ENCODE peak calls at places on chromosomes 4 and X, in four cellular contexts. W is astrocyte, X is SK-N-SH, J is fibroblast of lung. T is an unnamed sample. For H3K79me2, the result is how much of the 10 kb centered on the place peaks cover.

GRCh38 chrX:23383411-23383810 is 48.8 kb downstream of the PTCHD1 start:
- DNase-seq in W (peak), X (no peak), J (peak), T (no peak)

GRCh38 chrX:153649178-153649914 is 2.3 kb downstream of the DUSP9 start:
- DNase-seq in W (no peak), X (peak), J (no peak), T (peak)

GRCh38 chr4:97507587-97508245 is 635.6 kb downstream of the STPG2 start:
- DNase-seq in W (peak), X (no peak), J (peak), T (no peak)

GRCh38 chrX:112247714-112248113 is 165.1 kb upstream of the TRPC5 start:
- DNase-seq in W (no peak), X (no peak), J (no peak), T (no peak)

GRCh38 chr4:21469438-21470032 is 479.0 kb downstream of the KCNIP4 start:
- DNase-seq in W (peak), X (peak), J (peak), T (no peak)

GRCh38 chrX:48854898-48855297 is 19.5 kb upstream of the PCSK1N start:
- DNase-seq in W (no peak), X (no peak), J (peak), T (peak)

GRCh38 chrX:69618803-69619202 is 2.9 kb downstream of the EDA start:
- DNase-seq in W (no peak), X (peak), J (no peak), T (no peak)

GRCh38 chrX:100411802-100412333 is 1.8 kb upstream of the PCDH19 start:
- DNase-seq in W (no peak), X (no peak), J (no peak), T (no peak)

GRCh38 chr4:6855692-6856297 is 53.8 kb upstream of the TBC1D14 start:
- DNase-seq in W (peak), X (no peak), J (peak), T (no peak)

GRCh38 chr4:2689825-2690700 is 66.1 kb downstream of the TNIP2 start:
- DNase-seq in W (no peak), X (no peak), J (peak), T (no peak)

GRCh38 chr4:99052902-99053301 is 35.7 kb downstream of the ADH5 start:
- DNase-seq in W (no peak), X (no peak), J (no peak), T (no peak)

GRCh38 chrX:148067285-148067684 is 86.1 kb downstream of the FMR1NB start:
- DNase-seq in W (no peak), X (no peak), J (no peak), T (no peak)

GRCh38 chr4:40301592-40301991 is 33.5 kb upstream of the CHRNA9 start:
- DNase-seq in W (no peak), X (no peak), J (no peak), T (peak)

GRCh38 chr4:176760468-176760867 is 32.3 kb downstream of the VEGFC start:
- DNase-seq in W (no peak), X (no peak), J (no peak), T (no peak)

GRCh38 chrX:156002517-156002916 is 5.0 kb downstream of the IL9R start:
- DNase-seq in W (no peak), X (no peak), J (no peak), T (no peak)

GRCh38 chr4:105651879-105652640 is 56.4 kb downstream of the INTS12 start:
- DNase-seq in W (no peak), X (no peak), J (no peak), T (no peak)

GRCh38 chrX:96140796-96141195 is 543.8 kb upstream of the DIAPH2 start:
- DNase-seq in W (no peak), X (no peak), J (no peak), T (no peak)

GRCh38 chrX:106874075-106874474 is 29.1 kb downstream of the RIPPLY1 start:
- DNase-seq in W (peak), X (peak), J (peak), T (no peak)
- TF ChIP-seq CTCF in W (peak), X (peak), J (peak), T (peak)

DNA sequence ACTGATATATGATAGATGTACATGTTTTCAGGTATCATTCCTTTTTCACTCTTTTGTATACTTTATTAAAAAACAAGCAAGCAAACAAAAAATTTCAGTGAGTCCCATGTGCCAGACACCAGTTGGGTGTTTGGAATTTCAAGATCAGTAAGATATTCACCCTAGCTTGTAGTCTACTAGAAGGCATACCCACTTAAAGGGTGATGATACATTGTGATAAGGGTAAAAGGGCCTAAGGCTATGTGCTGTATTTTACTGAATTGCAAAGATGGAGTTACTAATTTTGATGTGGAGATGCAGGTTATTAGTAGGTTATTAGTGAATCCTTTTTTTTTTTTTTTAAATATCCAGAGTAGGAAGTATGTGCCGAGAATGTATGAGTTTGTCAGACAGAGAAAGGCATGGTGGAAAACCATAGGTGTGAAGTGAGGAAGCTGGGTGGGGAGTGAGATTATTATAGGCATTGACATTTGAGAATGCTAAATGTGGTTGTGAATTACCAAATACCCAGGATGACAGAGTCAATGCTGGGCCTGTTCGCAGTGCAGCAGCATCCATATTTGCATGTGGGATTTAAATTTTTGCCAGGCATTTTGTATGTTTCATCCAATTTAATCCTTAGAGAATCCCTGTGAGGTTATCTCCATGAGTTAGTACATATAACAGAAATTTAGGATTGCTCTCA is 10.1 kb downstream of the STIM2 start:
- DNase-seq in W (no peak), X (peak), J (no peak), T (no peak)
- H3K79me2 ChIP-seq in W (half or more), X (under half), J (under half), T (half or more)

GRCh38 chr4:89752932-89753598 is 83.9 kb downstream of the SNCA start:
- DNase-seq in W (peak), X (peak), J (peak), T (no peak)

GRCh38 chr4:89754531-89754930 is 82.4 kb downstream of the SNCA start:
- DNase-seq in W (peak), X (no peak), J (peak), T (no peak)

GRCh38 chr4:89753601-89754066 is 83.3 kb downstream of the SNCA start:
- DNase-seq in W (peak), X (peak), J (peak), T (no peak)

GRCh38 chr4:89755210-89755609 is 81.8 kb downstream of the SNCA start:
- DNase-seq in W (no peak), X (no peak), J (peak), T (no peak)

DNA sequence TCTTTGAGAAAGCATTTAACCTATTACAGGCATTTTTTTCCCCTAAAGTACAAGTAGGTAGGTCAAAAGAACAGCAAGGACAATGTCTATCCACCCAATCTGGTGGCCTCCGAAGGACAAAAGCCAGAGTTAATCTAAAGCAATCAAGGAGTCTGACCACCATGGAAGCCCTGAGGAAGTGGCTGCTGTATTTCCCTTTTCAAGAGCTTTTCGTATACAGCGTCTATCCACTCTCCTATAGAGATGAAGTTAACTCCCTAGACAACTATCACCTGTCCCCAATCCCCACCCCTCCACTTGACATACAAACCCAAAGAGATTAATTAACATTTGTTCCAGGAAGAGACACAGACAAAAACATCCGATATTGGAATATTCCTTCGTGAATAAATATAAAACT is 85.5 kb downstream of the SNCA start:
- DNase-seq in W (no peak), X (no peak), J (no peak), T (no peak)
- TF ChIP-seq CTCF in W (no peak), X (no peak), J (no peak), T (no peak)

GRCh38 chr4:73224886-73225285 is 33.7 kb downstream of the ANKRD17 start:
- DNase-seq in W (no peak), X (no peak), J (no peak), T (no peak)

GRCh38 chr4:73221734-73222133 is 36.9 kb downstream of the ANKRD17 start:
- DNase-seq in W (no peak), X (no peak), J (no peak), T (no peak)

GRCh38 chr4:73222466-73223257 is 35.9 kb downstream of the ANKRD17 start:
- DNase-seq in W (peak), X (peak), J (peak), T (peak)

GRCh38 chr4:73220815-73221214 is 37.8 kb downstream of the ANKRD17 start:
- DNase-seq in W (no peak), X (no peak), J (no peak), T (no peak)

DNA sequence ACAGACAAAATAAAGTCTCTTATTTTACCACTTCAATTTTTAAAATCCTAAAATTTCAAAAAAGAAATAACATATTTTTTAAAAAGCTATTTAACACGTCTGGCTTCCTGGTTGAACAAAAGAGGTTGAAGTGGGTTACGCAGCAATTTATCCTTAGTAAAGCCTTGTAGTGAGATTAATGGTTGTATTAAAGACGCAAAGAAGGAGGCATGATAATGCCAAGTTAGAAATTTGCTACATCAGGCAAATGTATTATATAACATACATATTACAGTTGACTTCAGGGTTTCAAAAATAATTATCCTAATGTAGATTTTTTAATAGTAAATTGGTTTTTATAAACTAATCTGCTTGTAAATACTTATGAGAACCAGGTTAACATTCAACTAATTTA is 35.3 kb downstream of the ANKRD17 start:
- DNase-seq in W (peak), X (no peak), J (no peak), T (no peak)
- H3K79me2 ChIP-seq in W (half or more), X (half or more), J (half or more), T (half or more)

GRCh38 chr4:42655921-42656735 is 777 bp downstream of the ATP8A1 start:
- DNase-seq in W (no peak), X (peak), J (no peak), T (peak)
- TF ChIP-seq CTCF in W (no peak), X (no peak), J (no peak), T (no peak)

GRCh38 chr4:7939377-7940108 is at the start of gene AFAP1:
- DNase-seq in W (peak), X (peak), J (peak), T (no peak)
- H3K79me2 ChIP-seq in W (half or more), X (half or more), J (under half), T (under half)

GRCh38 chr4:8586671-8587468 is 5.7 kb upstream of the CPZ start:
- DNase-seq in W (no peak), X (no peak), J (no peak), T (no peak)
- TF ChIP-seq CTCF in W (no peak), X (no peak), J (no peak), T (peak)

T was measured in DND-41.